ENCODE peak calls at places on chromosomes 3 and 15, in eight cellular contexts. V is heart right ventricle, N is left ventricle myocardium superior, E is germinal center, T is Kasumi-1, I is T-cell, U is tibial artery, F is fibroblast of the conjunctiva. C is an unnamed sample.

GRCh38 chr3:189392969-189393368 is 221.2 kb downstream of the TPRG1 start:
- DNase-seq in I (no peak), U (no peak), N (no peak), V (no peak), E (no peak), F (no peak), T (no peak), C (no peak)

GRCh38 chr15:68341851-68342336 is 64.3 kb downstream of the FEM1B start:
- DNase-seq in T (no peak), I (no peak), N (no peak), E (no peak), V (no peak), U (no peak), F (no peak), C (peak; percentile 66)

GRCh38 chr15:29822100-29822684 is at the start of gene TJP1:
- DNase-seq in U (peak; percentile 75), N (peak; percentile 92), E (peak; percentile 13), F (peak; percentile 37), V (peak; percentile 84), I (no peak), T (no peak), C (peak; percentile 80)

GRCh38 chr3:121942116-121942786 is 48.0 kb downstream of the SLC15A2 start:
- DNase-seq in V (no peak), E (no peak), T (no peak), N (no peak), F (no peak), I (no peak), U (no peak), C (no peak)

GRCh38 chr15:88636654-88637053 is 2.2 kb upstream of the ISG20 start:
- DNase-seq in T (no peak), U (no peak), V (no peak), F (no peak), I (no peak), N (no peak), E (no peak), C (no peak)

GRCh38 chr3:109188726-109189125 is 52.2 kb downstream of the C3orf85 start:
- DNase-seq in U (no peak), E (no peak), I (no peak), V (no peak), N (no peak), F (no peak), T (no peak), C (no peak)

GRCh38 chr15:68097029-68097428 is 42.9 kb downstream of the PIAS1 start:
- DNase-seq in I (no peak), V (no peak), T (no peak), N (no peak), E (no peak), U (no peak), F (no peak), C (no peak)

GRCh38 chr3:23219117-23219516 is 16.0 kb downstream of the UBE2E2 start:
- DNase-seq in T (no peak), U (no peak), E (no peak), N (no peak), I (no peak), F (no peak), V (no peak), C (no peak)

GRCh38 chr3:14587733-14588360 is 47.7 kb upstream of the GRIP2 start:
- DNase-seq in T (no peak), U (no peak), N (no peak), I (no peak), F (peak; percentile 4), V (no peak), E (no peak), C (no peak)

GRCh38 chr3:58066842-58067241 is 58.6 kb downstream of the FLNB start:
- DNase-seq in E (no peak), F (no peak), I (no peak), V (no peak), U (no peak), N (no peak), T (no peak), C (no peak)

GRCh38 chr3:12869025-12869695 is 27.8 kb upstream of the RPL32 start:
- DNase-seq in T (no peak), F (no peak), E (peak; percentile 71), V (peak; percentile 61), I (no peak), U (no peak), N (peak; percentile 71), C (peak; percentile 37)

GRCh38 chr3:194000100-194000499 is 135.8 kb upstream of the HES1 start:
- DNase-seq in N (no peak), T (no peak), V (no peak), F (no peak), E (no peak), U (no peak), I (no peak), C (no peak)

GRCh38 chr15:80480171-80480811 is 76.1 kb downstream of the ARNT2 start:
- DNase-seq in U (peak; percentile 54), F (no peak), V (no peak), T (no peak), I (no peak), N (no peak), E (no peak), C (no peak)

GRCh38 chr15:62324382-62324781 is 159.3 kb upstream of the C2CD4B start:
- DNase-seq in F (no peak), T (no peak), E (no peak), I (no peak), N (no peak), U (no peak), V (no peak), C (no peak)

GRCh38 chr3:66048051-66048395 is 9.3 kb upstream of the MAGI1 start:
- DNase-seq in E (no peak), I (no peak), N (no peak), V (no peak), U (no peak), F (no peak), T (no peak), C (no peak)

GRCh38 chr15:85704021-85704420 is 90.7 kb downstream of the KLHL25 start:
- DNase-seq in T (no peak), V (no peak), F (no peak), U (no peak), I (no peak), N (no peak), E (no peak), C (no peak)

GRCh38 chr3:183766745-183767606 is 58.4 kb downstream of the MAP6D1 start:
- DNase-seq in I (peak; percentile 29), U (peak; percentile 69), E (peak; percentile 76), T (peak; percentile 71), F (peak; percentile 65), V (peak; percentile 42), N (peak; percentile 50), C (peak; percentile 57)

GRCh38 chr3:82474140-82474539 is 712.7 kb upstream of the GBE1 start:
- DNase-seq in E (no peak), T (no peak), U (no peak), V (no peak), I (no peak), N (no peak), F (no peak), C (no peak)

C was measured in uterus.